ENCODE peak calls at places on chromosomes 5 and 9, in four cellular contexts. G is cardiac fibroblast, A is cardiac muscle cell, O is HFFc6. R is an unnamed sample.

GRCh38 chr9:121424024-121424432 is 54.0 kb upstream of the STOM start:
- DNase-seq in G (no peak), A (no peak), O (no peak), R (no peak)

GRCh38 chr9:13186091-13186490 is 93.4 kb downstream of the MPDZ start:
- DNase-seq in G (no peak), A (no peak), O (no peak), R (no peak)

GRCh38 chr5:56170557-56170956 is 62.6 kb downstream of the ANKRD55 start:
- DNase-seq in G (peak; percentile 86), A (peak; percentile 71), O (no peak), R (no peak)

GRCh38 chr5:90020575-90021535 is 388.7 kb downstream of the CETN3 start:
- DNase-seq in G (peak; percentile 95), A (peak; percentile 96), O (peak; percentile 18), R (no peak)

GRCh38 chr9:108241384-108241783 is 614.4 kb downstream of the ACTL7B start:
- DNase-seq in G (no peak), A (no peak), O (no peak), R (no peak)

GRCh38 chr9:113221800-113222481 is 597 bp downstream of the SLC31A1 start:
- DNase-seq in G (no peak), A (no peak), O (no peak), R (no peak)

GRCh38 chr9:104810421-104811339 is 46.8 kb downstream of the NIPSNAP3B start:
- DNase-seq in G (peak; percentile 61), A (no peak), O (no peak), R (no peak)

GRCh38 chr5:168793844-168794837 is 215.0 kb upstream of the PANK3 start:
- DNase-seq in G (peak; percentile 53), A (peak; percentile 65), O (peak; percentile 63), R (no peak)

GRCh38 chr5:34894716-34895115 is 20.6 kb downstream of the RAD1 start:
- DNase-seq in G (no peak), A (no peak), O (no peak), R (no peak)

GRCh38 chr5:147384346-147385193 is 125.3 kb downstream of the DPYSL3 start:
- DNase-seq in G (no peak), A (no peak), O (no peak), R (no peak)

GRCh38 chr5:116360008-116360853 is 214.4 kb downstream of the SEMA6A start:
- DNase-seq in G (no peak), A (no peak), O (no peak), R (no peak)

GRCh38 chr9:38068616-38068865 is 486 bp downstream of the SHB start:
- DNase-seq in G (peak; percentile 61), A (peak; percentile 67), O (no peak), R (no peak)

GRCh38 chr5:59367791-59368394 is 525.6 kb downstream of the PDE4D start:
- DNase-seq in G (peak; percentile 78), A (peak; percentile 85), O (peak; percentile 39), R (peak; percentile 59)

GRCh38 chr9:16103613-16104012 is 550.8 kb downstream of the CCDC171 start:
- DNase-seq in G (no peak), A (peak; percentile 63), O (no peak), R (no peak)

GRCh38 chr5:142110988-142111687 is 2.6 kb downstream of the NDFIP1 start:
- DNase-seq in G (no peak), A (no peak), O (no peak), R (no peak)

GRCh38 chr5:142108432-142109355 is at the start of gene NDFIP1:
- DNase-seq in G (peak; percentile 76), A (peak; percentile 88), O (peak; percentile 62), R (peak; percentile 84)

GRCh38 chr5:142109356-142110045 is 922 bp downstream of the NDFIP1 start:
- DNase-seq in G (peak; percentile 39), A (peak; percentile 44), O (peak; percentile 22), R (no peak)

GRCh38 chr5:142107729-142108431 is 699 bp upstream of the NDFIP1 start:
- DNase-seq in G (no peak), A (no peak), O (no peak), R (no peak)

DNA sequence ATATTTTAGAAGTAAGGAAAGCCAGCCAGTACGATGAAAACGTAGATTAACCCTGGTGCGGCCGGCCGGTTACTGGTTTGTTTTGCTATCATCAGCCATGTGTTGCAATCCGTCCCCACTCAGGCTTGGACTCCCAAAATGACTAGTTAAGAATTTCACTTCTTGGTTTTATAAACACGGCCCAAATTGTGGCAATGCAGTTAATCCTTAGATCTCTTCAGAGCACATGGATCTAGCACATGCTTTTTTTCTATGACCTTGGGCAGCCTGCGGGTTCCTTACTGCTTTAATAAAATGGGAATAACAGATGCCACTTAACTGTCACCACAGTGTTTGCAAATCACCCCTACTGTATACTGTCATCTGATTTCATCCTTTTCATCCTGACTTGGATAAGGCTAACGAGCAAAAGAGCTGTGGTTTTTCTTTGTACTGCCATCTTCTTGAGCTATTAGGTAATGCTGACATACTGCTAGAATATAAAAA is 1.5 kb downstream of the NDFIP1 start:
- DNase-seq in G (peak; percentile 60), A (peak; percentile 60), O (peak; percentile 20), R (no peak)
- TF ChIP-seq CTCF in G (no peak), A (peak; percentile 22), O (peak; percentile 34), R (no peak)

GRCh38 chr9:136695435-136695895 is 8.2 kb upstream of the AGPAT2 start:
- DNase-seq in G (no peak), A (no peak), O (no peak), R (no peak)

GRCh38 chr9:136693135-136693489 is 5.9 kb upstream of the AGPAT2 start:
- DNase-seq in G (no peak), A (no peak), O (no peak), R (no peak)

GRCh38 chr9:136693490-136694162 is 6.4 kb upstream of the AGPAT2 start:
- DNase-seq in G (peak; percentile 52), A (no peak), O (peak; percentile 24), R (no peak)

GRCh38 chr9:136694865-136695247 is 7.6 kb upstream of the AGPAT2 start:
- DNase-seq in G (no peak), A (no peak), O (no peak), R (no peak)

DNA sequence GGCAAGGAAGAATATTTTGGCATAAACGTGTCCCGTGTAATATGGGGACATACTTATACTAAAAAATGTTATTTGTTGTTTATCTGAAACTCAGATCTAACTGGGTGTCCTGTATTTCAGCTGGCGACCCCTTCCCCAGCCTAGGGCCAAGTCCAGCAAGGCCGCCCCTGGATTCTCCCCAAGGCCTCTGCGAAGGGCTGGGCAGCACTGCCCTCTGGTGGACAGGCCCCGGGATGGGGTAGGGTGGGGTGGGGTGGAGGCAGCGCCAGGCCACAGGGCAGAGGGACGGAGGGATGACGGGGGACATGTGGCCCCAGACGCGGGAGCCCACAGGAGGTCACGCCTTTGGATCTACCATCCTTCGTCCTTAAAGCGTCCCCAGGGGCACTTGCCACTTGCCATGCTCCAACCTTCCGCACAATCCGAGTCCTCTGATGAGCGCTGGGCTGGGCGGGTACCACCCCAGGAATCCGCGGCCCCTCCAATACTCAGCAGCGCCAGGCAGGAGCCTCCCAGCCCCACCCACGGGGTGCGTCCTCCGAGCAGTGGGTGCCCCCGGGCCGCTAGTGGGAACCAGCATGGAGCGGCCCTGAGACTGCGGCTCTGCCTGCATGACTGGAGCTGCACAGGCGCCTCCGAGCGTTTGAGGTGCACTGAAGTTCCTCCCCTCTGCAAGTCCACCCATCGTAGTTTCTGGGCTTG is 7.1 kb upstream of the AGPAT2 start:
- DNase-seq in G (peak; percentile 52), A (peak; percentile 50), O (no peak), R (no peak)
- TF ChIP-seq CTCF in G (peak; percentile 89), A (peak; percentile 75), O (peak; percentile 86), R (peak; percentile 34)

GRCh38 chr9:2321523-2322148 is 300.0 kb upstream of the VLDLR start:
- DNase-seq in G (no peak), A (peak; percentile 14), O (no peak), R (no peak)
- TF ChIP-seq CTCF in G (no peak), A (peak; percentile 7), O (peak; percentile 27), R (no peak)

GRCh38 chr5:14242447-14242846 is 99.3 kb downstream of the TRIO start:
- DNase-seq in G (no peak), A (no peak), O (no peak), R (no peak)
- TF ChIP-seq CTCF in G (no peak), A (no peak), O (no peak), R (no peak)

GRCh38 chr5:132459031-132459982 is 31.3 kb downstream of the IRF1 start:
- DNase-seq in G (peak; percentile 69), A (peak; percentile 73), O (no peak), R (no peak)

GRCh38 chr5:132461671-132462070 is 28.9 kb downstream of the IRF1 start:
- DNase-seq in G (no peak), A (no peak), O (no peak), R (no peak)

GRCh38 chr5:132461235-132461634 is 29.3 kb downstream of the IRF1 start:
- DNase-seq in G (no peak), A (no peak), O (no peak), R (no peak)

GRCh38 chr5:132460835-132461230 is 29.7 kb downstream of the IRF1 start:
- DNase-seq in G (no peak), A (no peak), O (no peak), R (no peak)

DNA sequence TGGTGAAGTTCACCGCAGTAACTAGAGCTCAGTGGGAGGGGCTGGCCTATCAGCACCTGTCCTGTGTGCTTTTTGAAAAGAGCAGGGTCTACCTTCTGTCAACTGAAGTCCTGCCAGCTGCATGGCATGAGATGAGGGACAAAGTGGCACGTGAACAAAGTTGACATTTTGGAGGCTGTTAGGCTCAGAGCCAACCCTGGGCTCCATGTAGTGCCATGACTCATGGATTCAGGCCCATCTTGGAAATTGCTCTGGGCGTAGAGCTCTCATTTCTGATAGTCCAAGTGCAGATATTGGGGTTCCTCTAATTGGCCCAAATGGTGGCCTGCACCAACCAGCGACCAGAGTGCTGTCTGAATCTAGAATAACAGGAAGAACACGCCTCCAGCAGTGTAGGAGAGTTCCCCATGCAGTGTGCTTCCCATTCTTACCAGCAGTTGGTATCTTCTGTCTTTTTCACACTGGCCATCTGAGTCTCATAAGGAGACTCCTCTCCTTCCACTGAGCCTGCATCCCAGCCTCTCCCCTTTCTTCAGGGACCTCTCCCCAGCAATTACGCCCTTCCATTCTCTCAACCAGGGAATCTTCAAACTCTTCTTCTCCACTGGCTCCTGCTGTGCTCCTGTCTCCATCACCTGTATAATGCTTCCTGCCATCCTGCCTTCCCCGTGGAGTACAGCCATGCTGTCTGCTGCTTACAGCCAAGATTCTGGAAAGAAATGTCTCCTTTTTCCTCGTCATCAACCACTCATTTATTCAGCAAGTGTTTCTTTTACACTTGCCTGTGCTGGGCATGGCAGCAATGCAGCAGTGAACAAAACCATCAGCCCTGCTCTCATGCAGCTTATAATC is 30.4 kb downstream of the IRF1 start:
- DNase-seq in G (no peak), A (no peak), O (no peak), R (no peak)
- TF ChIP-seq CTCF in G (peak; percentile 9), A (peak; percentile 9), O (peak; percentile 49), R (no peak)

GRCh38 chr5:53114988-53115387 is 5.4 kb upstream of the MOCS2 start:
- DNase-seq in G (peak; percentile 52), A (peak; percentile 39), O (peak; percentile 34), R (no peak)
- TF ChIP-seq CTCF in G (peak; percentile 14), A (peak; percentile 43), O (peak; percentile 72), R (peak; percentile 26)

GRCh38 chr5:126492939-126493338 is 69.7 kb downstream of the GRAMD2B start:
- DNase-seq in G (peak; percentile 47), A (peak; percentile 46), O (no peak), R (no peak)
- TF ChIP-seq CTCF in G (peak; percentile 30), A (peak; percentile 45), O (peak; percentile 50), R (no peak)

GRCh38 chr5:81207009-81207408 is 26.1 kb upstream of the CKMT2 start:
- DNase-seq in G (peak; percentile 33), A (peak; percentile 25), O (no peak), R (no peak)
- TF ChIP-seq CTCF in G (peak; percentile 10), A (peak; percentile 38), O (peak; percentile 56), R (no peak)

GRCh38 chr5:78819707-78820106 is 165.4 kb downstream of the ARSB start:
- DNase-seq in G (no peak), A (no peak), O (no peak), R (no peak)
- TF ChIP-seq CTCF in G (no peak), A (no peak), O (no peak), R (no peak)